ENCODE peak calls at places on chromosomes 5 and 9, in four cellular contexts. Z is PC-3, M is lower lobe of right lung, H is fibroblast of lung. C is an unnamed sample. For H3K27me3, the result is how much of the 10 kb centered on the place peaks cover.

GRCh38 chr9:127570533-127571111 is 41.5 kb upstream of the STXBP1 start:
- DNase-seq in H (peak), Z (peak), M (no peak), C (no peak)

GRCh38 chr9:98874721-98875255 is 67.3 kb downstream of the GALNT12 start:
- DNase-seq in H (no peak), M (no peak), Z (no peak), C (no peak)

GRCh38 chr5:5017827-5018559 is 122.1 kb upstream of the ADAMTS16 start:
- DNase-seq in M (no peak), H (peak), Z (peak), C (peak)

GRCh38 chr9:70832487-70832886 is 288.9 kb downstream of the TRPM3 start:
- DNase-seq in Z (no peak), M (no peak), H (no peak), C (peak)

GRCh38 chr9:68678430-68678829 is 26.6 kb upstream of the PIP5K1B start:
- DNase-seq in M (no peak), H (no peak), Z (peak), C (no peak)

GRCh38 chr5:98768160-98769005 is 5.1 kb upstream of the RGMB start:
- DNase-seq in H (peak), M (peak), Z (peak), C (no peak)

GRCh38 chr5:132457371-132458225 is 33.0 kb downstream of the IRF1 start:
- DNase-seq in Z (no peak), M (peak), H (peak), C (no peak)

GRCh38 chr9:77793909-77794308 is 145.8 kb upstream of the GNA14 start:
- DNase-seq in H (peak), M (no peak), Z (peak), C (no peak)

GRCh38 chr9:87722393-87722792 is 3.5 kb upstream of the CTSL start:
- DNase-seq in M (no peak), Z (no peak), H (no peak), C (no peak)

GRCh38 chr5:135505973-135506372 is 29.8 kb downstream of the NEUROG1 start:
- DNase-seq in H (peak), Z (peak), M (no peak), C (no peak)

GRCh38 chr5:82465235-82465634 is 187.1 kb upstream of the RPS23 start:
- DNase-seq in H (peak), Z (no peak), M (no peak), C (no peak)

GRCh38 chr5:77859306-77859705 is 83.2 kb upstream of the TBCA start:
- DNase-seq in H (no peak), M (no peak), Z (no peak), C (no peak)

GRCh38 chr9:132703336-132703735 is 33.1 kb downstream of the GTF3C4 start:
- DNase-seq in Z (peak), M (no peak), H (peak), C (no peak)

GRCh38 chr5:174563899-174564298 is 160.5 kb upstream of the MSX2 start:
- DNase-seq in H (no peak), M (no peak), Z (no peak), C (no peak)

GRCh38 chr9:113484258-113484730 is 20.8 kb downstream of the RGS3 start:
- DNase-seq in Z (no peak), H (no peak), M (peak), C (no peak)

GRCh38 chr5:27639005-27639612 is 600.7 kb upstream of the CDH9 start:
- DNase-seq in H (no peak), Z (peak), M (no peak), C (no peak)

GRCh38 chr9:4116091-4116581 is 183.7 kb downstream of the GLIS3 start:
- DNase-seq in H (peak), Z (no peak), M (no peak), C (no peak)

GRCh38 chr5:135442387-135443256 is 4.5 kb downstream of the DCANP1 start:
- DNase-seq in H (no peak), M (no peak), Z (no peak), C (no peak)

GRCh38 chr9:116837038-116837998 is 150.2 kb downstream of the TRIM32 start:
- DNase-seq in M (no peak), H (no peak), Z (peak), C (peak)

GRCh38 chr5:135038829-135039525 is 4.9 kb upstream of the PITX1 start:
- DNase-seq in Z (no peak), H (no peak), M (peak), C (no peak)

GRCh38 chr9:114001794-114002261 is 76.3 kb downstream of the AMBP start:
- DNase-seq in Z (no peak), H (no peak), M (no peak), C (no peak)

GRCh38 chr5:43771611-43772031 is 168.6 kb downstream of the NNT start:
- DNase-seq in Z (no peak), H (no peak), M (no peak), C (no peak)

GRCh38 chr5:176501333-176501732 is 35.9 kb downstream of the RNF44 start:
- DNase-seq in H (peak), M (no peak), Z (peak), C (no peak)

GRCh38 chr5:172452398-172453205 is 1.7 kb downstream of the SH3PXD2B start:
- DNase-seq in H (peak), M (no peak), Z (peak), C (no peak)

GRCh38 chr5:19519448-19519847 is 468.6 kb downstream of the CDH18 start:
- DNase-seq in Z (peak), H (no peak), M (no peak), C (no peak)

GRCh38 chr5:16894236-16895057 is 41.6 kb downstream of the MYO10 start:
- DNase-seq in Z (peak), H (peak), M (no peak), C (peak)

GRCh38 chr5:103973669-103974068 is 411.1 kb upstream of the NUDT12 start:
- DNase-seq in M (no peak), Z (peak), H (no peak), C (no peak)

GRCh38 chr5:177163500-177163899 is 29.9 kb downstream of the NSD1 start:
- DNase-seq in Z (no peak), M (no peak), H (no peak), C (no peak)

GRCh38 chr9:115167175-115167574 is 49.2 kb upstream of the TNC start:
- DNase-seq in M (no peak), H (peak), Z (peak), C (peak)

GRCh38 chr5:160466121-160466520 is 44.5 kb downstream of the PTTG1 start:
- DNase-seq in H (no peak), Z (no peak), M (no peak), C (no peak)

GRCh38 chr5:55324815-55325418 is 17.1 kb downstream of the MTREX start:
- DNase-seq in M (no peak), Z (peak), H (peak), C (peak)

GRCh38 chr5:150978590-150978989 is 41.8 kb upstream of the GPX3 start:
- DNase-seq in M (no peak), H (no peak), Z (no peak), C (no peak)

GRCh38 chr5:39906146-39906545 is 481.4 kb upstream of the DAB2 start:
- DNase-seq in M (no peak), Z (peak), H (peak), C (no peak)

GRCh38 chr5:158234323-158235158 is 375.6 kb upstream of the CLINT1 start:
- DNase-seq in H (no peak), Z (no peak), M (no peak), C (no peak)

GRCh38 chr9:92983984-92984589 is 36.8 kb downstream of the FGD3 start:
- DNase-seq in H (no peak), Z (peak), M (no peak), C (no peak)

GRCh38 chr9:137241490-137242328 is 622 bp downstream of the TUBB4B start:
- DNase-seq in M (peak), H (peak), Z (peak), C (no peak)

GRCh38 chr9:73437758-73438157 is 286.1 kb downstream of the ANXA1 start:
- DNase-seq in H (peak), Z (no peak), M (no peak), C (no peak)

GRCh38 chr5:141677415-141677814 is 4.6 kb downstream of the ARAP3 start:
- DNase-seq in M (no peak), Z (peak), H (no peak), C (no peak)

GRCh38 chr9:130301483-130302286 is 36.1 kb downstream of the HMCN2 start:
- DNase-seq in M (no peak), Z (no peak), H (peak), C (no peak)

GRCh38 chr9:136096505-136097001 is 1.5 kb upstream of the NACC2 start:
- DNase-seq in H (no peak), M (no peak), Z (no peak), C (no peak)

GRCh38 chr9:136095028-136095494 is at the start of gene NACC2:
- DNase-seq in Z (peak), H (peak), M (peak), C (no peak)

GRCh38 chr9:136093331-136093986 is 1.6 kb downstream of the NACC2 start:
- DNase-seq in M (no peak), Z (no peak), H (peak), C (no peak)

GRCh38 chr9:136093995-136094881 is 851 bp downstream of the NACC2 start:
- DNase-seq in M (peak), Z (peak), H (peak), C (no peak)

GRCh38 chr9:136095495-136096058 is 488 bp upstream of the NACC2 start:
- DNase-seq in M (peak), Z (peak), H (peak), C (no peak)
- H3K4me3 ChIP-seq in M (peak), Z (peak), H (peak), C (peak)

DNA sequence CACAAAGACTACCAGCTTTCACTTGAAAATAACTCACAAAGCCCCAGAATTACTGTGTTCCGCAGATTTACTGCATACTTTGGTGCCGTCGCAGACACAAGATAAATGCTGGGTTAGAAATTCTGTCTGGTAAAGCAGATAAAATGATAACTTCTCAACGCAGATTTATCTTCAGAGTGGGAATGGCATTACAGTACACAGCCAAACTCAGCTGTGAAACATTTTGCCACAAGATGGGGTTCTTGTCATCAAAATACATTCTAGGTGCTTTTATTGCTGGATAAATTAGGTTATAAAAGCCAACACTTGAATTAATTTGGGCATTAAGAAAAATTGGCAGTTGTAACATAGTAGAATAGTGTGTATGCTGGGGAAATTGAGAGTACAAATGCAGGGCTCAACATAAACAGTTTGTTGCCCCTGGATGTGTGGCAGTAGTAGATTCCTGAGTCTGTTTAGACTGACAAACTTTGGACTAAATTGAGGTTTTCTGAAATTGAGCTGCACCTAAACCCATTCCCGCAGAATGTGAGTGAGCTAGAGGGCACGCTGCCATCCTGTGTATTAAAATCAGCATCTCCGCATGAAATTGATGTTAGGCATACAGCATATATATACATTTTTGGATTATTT is 61.1 kb downstream of the LMNB1 start:
- DNase-seq in Z (no peak), M (no peak), H (no peak), C (no peak)
- TF ChIP-seq CTCF in Z (peak), M (peak), H (peak), C (no peak)

DNA sequence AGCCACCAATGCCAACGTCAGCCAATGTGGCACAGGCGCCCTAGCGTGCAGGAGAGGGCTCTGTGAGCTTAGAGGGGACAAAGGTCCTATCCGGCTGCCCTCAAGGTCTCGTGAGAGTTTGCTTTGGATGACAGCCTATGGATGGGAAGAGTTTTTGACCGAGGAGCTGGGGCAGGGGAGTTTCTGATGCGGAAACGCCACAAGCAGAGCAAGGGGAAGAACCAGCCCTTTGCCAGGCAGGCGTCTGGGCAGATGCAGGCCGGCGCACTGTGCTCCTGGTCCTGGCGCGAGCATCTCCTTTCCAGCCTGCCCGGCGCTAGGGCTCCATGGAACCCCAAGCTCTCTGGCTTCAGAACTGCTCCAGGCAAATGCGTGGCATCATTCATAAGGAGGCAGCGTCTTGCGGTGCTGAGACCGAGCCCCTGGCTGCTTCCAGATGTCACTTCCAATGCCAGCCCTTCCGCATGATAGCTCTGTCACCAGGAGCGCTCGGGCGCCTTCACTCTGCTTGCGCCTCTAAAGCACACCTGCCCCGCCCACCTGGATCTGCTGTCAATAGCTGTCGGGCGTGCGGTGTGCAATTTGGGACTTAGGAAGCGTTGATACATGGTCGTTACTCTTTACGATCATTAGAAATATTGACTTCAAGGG is 374.9 kb upstream of the IRX1 start:
- DNase-seq in H (no peak), M (no peak), Z (no peak), C (no peak)
- H3K27me3 ChIP-seq in H (under half), M (under half), Z (under half), C (under half)

DNA sequence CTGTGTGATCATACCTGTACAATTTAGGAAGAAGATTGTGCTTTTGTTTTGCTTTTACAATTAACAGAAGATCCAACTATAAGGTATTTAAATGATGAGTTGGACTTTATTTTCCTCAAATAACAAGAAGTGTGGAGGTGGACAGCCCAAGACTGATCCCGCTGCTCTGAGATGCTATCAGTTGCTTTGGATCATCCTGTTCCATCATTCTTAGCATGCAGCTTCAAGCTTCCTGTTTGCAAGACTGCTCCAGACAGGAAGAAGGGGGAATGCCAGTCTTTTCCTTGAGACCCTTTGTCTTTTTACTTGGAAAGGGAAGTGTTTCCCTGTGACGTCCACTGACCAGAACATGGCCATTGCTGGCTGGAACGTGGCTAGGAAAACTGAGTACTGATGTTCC is 250.8 kb downstream of the ZSWIM6 start:
- DNase-seq in Z (no peak), M (no peak), H (no peak), C (no peak)
- H3K4me3 ChIP-seq in Z (no peak), M (no peak), H (no peak), C (no peak)